ENCODE peak calls at places on chromosomes 13 and 19, in eight cellular contexts. U is tibial nerve, W is cardiac muscle cell, R is thoracic aorta, I is heart right ventricle, D is pancreas, N is astrocyte of the spinal cord, K is body of pancreas. O is an unnamed sample.

GRCh38 chr19:14817052-14817451 is 17.9 kb downstream of the OR7A5 start:
- DNase-seq in U (no peak), W (no peak), R (no peak), I (no peak), D (no peak), N (no peak), K (no peak), O (no peak)

GRCh38 chr19:19624032-19624570 is 3.9 kb downstream of the LPAR2 start:
- DNase-seq in U (no peak), W (no peak), R (no peak), I (no peak), D (peak; percentile 33), N (no peak), K (no peak), O (no peak)

GRCh38 chr13:73765651-73766384 is 368.4 kb downstream of the KLF12 start:
- DNase-seq in U (peak; percentile 66), W (peak; percentile 93), R (peak; percentile 33), I (peak; percentile 93), D (peak; percentile 86), N (peak; percentile 86), K (peak; percentile 86), O (peak; percentile 15)

GRCh38 chr19:33904681-33905080 is 108.0 kb downstream of the KCTD15 start:
- DNase-seq in U (no peak), W (peak; percentile 33), R (no peak), I (peak; percentile 25), D (no peak), N (peak; percentile 5), K (peak; percentile 90), O (peak; percentile 61)

GRCh38 chr13:40648040-40648439 is 18.4 kb downstream of the FOXO1 start:
- DNase-seq in U (no peak), W (no peak), R (no peak), I (no peak), D (no peak), N (no peak), K (no peak), O (no peak)

GRCh38 chr13:112658807-112659206 is 31.0 kb upstream of the ATP11A start:
- DNase-seq in U (no peak), W (no peak), R (no peak), I (no peak), D (no peak), N (no peak), K (no peak), O (peak; percentile 8)

GRCh38 chr13:73451120-73452029 is 392.6 kb downstream of the KLF5 start:
- DNase-seq in U (no peak), W (no peak), R (no peak), I (no peak), D (no peak), N (peak; percentile 19), K (no peak), O (no peak)

GRCh38 chr19:6333439-6333838 is at the start of gene ACER1:
- DNase-seq in U (no peak), W (no peak), R (no peak), I (no peak), D (no peak), N (no peak), K (no peak), O (no peak)

GRCh38 chr19:38402967-38403674 is at the start of gene FAM98C:
- DNase-seq in U (peak; percentile 90), W (peak; percentile 98), R (peak; percentile 73), I (peak; percentile 93), D (peak; percentile 99), N (peak; percentile 97), K (peak; percentile 98), O (peak; percentile 81)

GRCh38 chr19:2711175-2711936 is 8.9 kb upstream of the GNG7 start:
- DNase-seq in U (no peak), W (no peak), R (no peak), I (no peak), D (peak; percentile 27), N (peak; percentile 50), K (no peak), O (peak; percentile 12)

GRCh38 chr13:111912453-111912866 is 154.5 kb upstream of the SOX1 start:
- DNase-seq in U (no peak), W (no peak), R (no peak), I (no peak), D (no peak), N (no peak), K (no peak), O (no peak)

GRCh38 chr13:111469450-111469849 is 149.0 kb downstream of the TEX29 start:
- DNase-seq in U (no peak), W (no peak), R (no peak), I (no peak), D (no peak), N (no peak), K (no peak), O (no peak)

GRCh38 chr13:97975851-97976550 is 22.5 kb downstream of the IPO5 start:
- DNase-seq in U (peak; percentile 81), W (peak; percentile 96), R (peak; percentile 31), I (peak; percentile 88), D (peak; percentile 95), N (peak; percentile 84), K (peak; percentile 93), O (peak; percentile 54)

GRCh38 chr19:49338691-49339363 is 3.6 kb downstream of the CD37 start:
- DNase-seq in U (no peak), W (peak; percentile 84), R (peak; percentile 42), I (peak; percentile 69), D (peak; percentile 97), N (peak; percentile 43), K (peak; percentile 97), O (peak; percentile 83)
- H3K4me3 ChIP-seq in U (peak overlapping the region; percentile 23), W (peak overlapping the region; percentile 18), R (peak overlapping the region; percentile 70), I (peak overlapping the region; percentile 63), D (peak overlapping the region; percentile 39), N (no peak overlapping the region), K (no peak overlapping the region), O (peak overlapping the region; percentile 25)

GRCh38 chr13:59319276-59319675 is 844.5 kb downstream of the DIAPH3 start:
- DNase-seq in U (no peak), W (no peak), R (no peak), I (no peak), D (no peak), N (no peak), K (no peak), O (no peak)

GRCh38 chr13:59318320-59318930 is 845.3 kb downstream of the DIAPH3 start:
- DNase-seq in U (peak; percentile 71), W (peak; percentile 87), R (no peak), I (peak; percentile 83), D (peak; percentile 63), N (peak; percentile 74), K (peak; percentile 84), O (peak; percentile 43)

DNA sequence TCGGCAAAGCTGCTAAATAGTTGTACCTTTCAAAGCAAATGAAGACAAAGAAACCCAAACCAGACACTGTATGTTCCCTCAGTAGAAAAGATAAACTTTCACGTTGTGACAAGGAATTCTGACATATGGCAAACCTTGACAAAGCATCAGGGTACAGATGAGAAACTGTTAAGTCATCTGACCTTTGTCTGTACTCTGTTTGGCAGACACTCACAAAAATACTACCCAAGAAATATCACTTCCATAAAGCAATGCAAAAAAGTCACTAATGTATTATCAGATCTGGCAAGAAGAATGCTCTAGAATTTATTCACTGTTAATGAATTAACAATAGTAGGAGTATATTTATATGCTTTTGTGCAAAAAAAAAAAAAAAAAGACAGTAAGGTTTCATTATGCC is 843.7 kb downstream of the DIAPH3 start:
- DNase-seq in U (no peak), W (no peak), R (no peak), I (no peak), D (no peak), N (no peak), K (no peak), O (no peak)
- TF ChIP-seq CTCF in U (no peak), W (no peak), R (no peak), I (no peak), D (no peak), N (no peak), K (no peak), O (no peak)

GRCh38 chr19:4375164-4375619 is 25.2 kb downstream of the SH3GL1 start:
- DNase-seq in U (no peak), W (peak; percentile 44), R (no peak), I (no peak), D (peak; percentile 90), N (no peak), K (peak; percentile 80), O (peak; percentile 62)
- H3K4me3 ChIP-seq in U (no peak overlapping the region), W (no peak overlapping the region), R (peak overlapping the region; percentile 38), I (no peak overlapping the region), D (no peak overlapping the region), N (no peak overlapping the region), K (no peak overlapping the region), O (no peak overlapping the region)

DNA sequence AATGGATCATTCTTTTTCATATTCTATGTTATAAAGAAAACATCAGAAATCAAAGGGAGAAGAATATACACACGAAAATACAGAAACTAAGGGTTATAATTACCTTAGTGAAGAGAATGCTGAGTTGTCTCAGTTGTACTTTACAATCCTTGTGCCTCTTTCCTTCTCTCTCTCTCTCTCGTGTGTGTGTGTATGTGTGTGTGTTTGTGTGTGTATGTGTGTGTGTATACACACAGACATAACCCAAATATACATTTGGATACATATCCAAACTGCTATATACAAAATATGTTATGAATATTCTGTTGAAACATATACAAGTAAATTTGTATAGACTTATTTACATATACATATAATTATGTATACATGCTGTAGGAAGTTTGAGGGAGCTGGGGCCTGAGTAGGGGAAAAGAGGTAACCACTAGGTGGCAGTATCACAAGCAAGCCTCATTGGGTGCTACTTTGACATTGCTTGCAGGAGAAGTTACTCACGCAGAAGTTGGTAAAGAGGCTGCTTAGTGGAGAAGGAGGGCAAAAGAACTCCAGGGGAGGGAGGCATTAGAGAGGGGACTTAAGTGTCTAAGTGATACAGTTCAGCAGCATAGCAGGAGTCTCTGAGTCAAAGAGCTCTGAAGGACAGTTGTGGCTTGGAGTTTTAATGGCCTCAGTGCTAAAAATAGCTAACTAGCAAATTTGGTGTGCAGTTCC is 465.1 kb upstream of the PCDH20 start:
- DNase-seq in U (no peak), W (peak; percentile 66), R (no peak), I (no peak), D (no peak), N (peak; percentile 16), K (no peak), O (peak; percentile 52)
- TF ChIP-seq CTCF in U (peak; percentile 21), W (peak; percentile 44), R (no peak), I (peak; percentile 12), D (peak; percentile 40), N (peak; percentile 59), K (no peak), O (peak; percentile 70)

DNA sequence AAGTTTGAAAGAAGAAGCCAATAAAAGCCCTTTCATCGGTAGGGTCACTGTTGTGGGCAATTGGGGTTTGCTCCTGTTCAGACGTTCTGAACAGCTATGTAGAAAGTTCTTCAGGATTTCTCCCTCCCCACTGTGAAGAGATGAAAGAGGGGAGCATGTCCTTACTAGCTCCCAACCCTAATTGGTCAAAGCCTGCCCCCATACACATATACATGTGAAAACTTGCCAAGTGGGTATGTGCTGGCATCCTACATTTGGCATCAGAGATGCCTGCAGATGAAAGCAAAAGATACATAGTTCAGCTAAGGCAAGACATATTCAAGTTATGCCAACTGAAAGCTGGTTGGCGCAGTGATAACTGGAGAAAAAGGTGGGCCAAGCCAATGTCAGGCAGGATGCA is 363.1 kb upstream of the DACH1 start:
- DNase-seq in U (no peak), W (no peak), R (no peak), I (no peak), D (no peak), N (no peak), K (no peak), O (peak; percentile 65)
- H3K4me3 ChIP-seq in U (no peak overlapping the region), W (no peak overlapping the region), R (no peak overlapping the region), I (no peak overlapping the region), D (no peak overlapping the region), N (no peak overlapping the region), K (no peak overlapping the region), O (no peak overlapping the region)

DNA sequence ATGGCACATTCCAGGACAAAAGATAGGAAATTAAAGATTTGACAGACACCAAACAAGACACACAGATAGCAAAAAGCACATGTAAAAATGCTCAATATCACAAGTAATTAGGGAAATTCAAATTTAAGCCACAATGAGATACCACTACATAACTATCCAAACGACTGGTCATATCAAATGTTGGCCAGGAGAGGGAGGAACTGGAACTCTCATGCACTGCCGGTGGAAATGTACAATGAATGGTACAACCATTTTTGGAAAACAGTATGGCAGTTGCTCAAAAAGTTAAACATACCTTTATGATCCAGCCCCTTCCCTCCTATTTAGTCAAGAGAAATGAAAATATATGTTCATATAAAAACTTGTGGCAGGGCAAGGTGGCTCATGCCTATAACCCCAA is 36.8 kb upstream of the CYP2S1 start:
- DNase-seq in U (no peak), W (no peak), R (no peak), I (no peak), D (no peak), N (no peak), K (no peak), O (no peak)
- TF ChIP-seq CTCF in U (no peak), W (peak; percentile 16), R (no peak), I (no peak), D (no peak), N (peak; percentile 3), K (no peak), O (peak; percentile 24)